ENCODE peak calls at places on chromosomes 11 and 22, in nine cellular contexts. One of them, this sample, is unnamed.

GRCh38 chr11:120040136-120040840 is 97.6 kb downstream of the TRIM29 start:
- DNase-seq in left lung: no peak
- DNase-seq in mammary epithelial cell: no peak
- DNase-seq in osteocyte: peak; percentile 48
- DNase-seq in foreskin fibroblast: no peak
- DNase-seq in A549: no peak
- DNase-seq in PC-3: no peak
- DNase-seq in HFFc6: no peak
- DNase-seq in coronary artery: peak; percentile 53
- DNase-seq in this sample: no peak

GRCh38 chr11:16335236-16335962 is 20.9 kb downstream of the SOX6 start:
- DNase-seq in left lung: no peak
- DNase-seq in PC-3: no peak
- DNase-seq in coronary artery: no peak
- DNase-seq in HFFc6: no peak
- DNase-seq in mammary epithelial cell: no peak
- DNase-seq in osteocyte: no peak
- DNase-seq in foreskin fibroblast: no peak
- DNase-seq in A549: no peak
- DNase-seq in this sample: no peak

GRCh38 chr11:31237819-31238771 is 131.4 kb downstream of the DCDC1 start:
- DNase-seq in mammary epithelial cell: peak; percentile 5
- DNase-seq in coronary artery: no peak
- DNase-seq in PC-3: peak; percentile 20
- DNase-seq in HFFc6: no peak
- DNase-seq in left lung: no peak
- DNase-seq in foreskin fibroblast: no peak
- DNase-seq in osteocyte: no peak
- DNase-seq in A549: no peak
- DNase-seq in this sample: no peak

GRCh38 chr22:24516301-24516737 is 21.2 kb downstream of the UPB1 start:
- DNase-seq in PC-3: peak; percentile 16
- DNase-seq in HFFc6: peak; percentile 87
- DNase-seq in left lung: no peak
- DNase-seq in A549: peak; percentile 21
- DNase-seq in foreskin fibroblast: peak; percentile 71
- DNase-seq in coronary artery: no peak
- DNase-seq in mammary epithelial cell: peak; percentile 63
- DNase-seq in osteocyte: no peak
- DNase-seq in this sample: no peak

GRCh38 chr11:117180661-117181585 is 2.4 kb downstream of the SIDT2 start:
- DNase-seq in A549: peak; percentile 66
- DNase-seq in coronary artery: peak; percentile 79
- DNase-seq in foreskin fibroblast: peak; percentile 59
- DNase-seq in PC-3: peak; percentile 49
- DNase-seq in left lung: peak; percentile 84
- DNase-seq in mammary epithelial cell: peak; percentile 37
- DNase-seq in HFFc6: peak; percentile 77
- DNase-seq in osteocyte: peak; percentile 83
- DNase-seq in this sample: peak; percentile 42

GRCh38 chr11:70611890-70612289 is 213.6 kb downstream of the CTTN start:
- DNase-seq in mammary epithelial cell: no peak
- DNase-seq in PC-3: no peak
- DNase-seq in osteocyte: no peak
- DNase-seq in coronary artery: no peak
- DNase-seq in A549: no peak
- DNase-seq in left lung: no peak
- DNase-seq in foreskin fibroblast: no peak
- DNase-seq in HFFc6: no peak
- DNase-seq in this sample: no peak

GRCh38 chr22:35510481-35510934 is 30.1 kb upstream of the RASD2 start:
- DNase-seq in PC-3: no peak
- DNase-seq in HFFc6: peak; percentile 40
- DNase-seq in mammary epithelial cell: no peak
- DNase-seq in coronary artery: no peak
- DNase-seq in osteocyte: no peak
- DNase-seq in left lung: no peak
- DNase-seq in foreskin fibroblast: no peak
- DNase-seq in A549: no peak
- DNase-seq in this sample: no peak

GRCh38 chr11:20596629-20597129 is 2.7 kb upstream of the SLC6A5 start:
- DNase-seq in A549: no peak
- DNase-seq in osteocyte: no peak
- DNase-seq in foreskin fibroblast: no peak
- DNase-seq in left lung: no peak
- DNase-seq in PC-3: no peak
- DNase-seq in coronary artery: no peak
- DNase-seq in mammary epithelial cell: peak; percentile 50
- DNase-seq in HFFc6: no peak
- DNase-seq in this sample: no peak

GRCh38 chr11:119490253-119491006 is 67.5 kb upstream of the THY1 start:
- DNase-seq in PC-3: no peak
- DNase-seq in A549: no peak
- DNase-seq in coronary artery: no peak
- DNase-seq in mammary epithelial cell: no peak
- DNase-seq in left lung: no peak
- DNase-seq in foreskin fibroblast: no peak
- DNase-seq in osteocyte: no peak
- DNase-seq in HFFc6: no peak
- DNase-seq in this sample: no peak

GRCh38 chr22:47196493-47196849 is 434.0 kb downstream of the TBC1D22A start:
- DNase-seq in coronary artery: no peak
- DNase-seq in mammary epithelial cell: no peak
- DNase-seq in osteocyte: no peak
- DNase-seq in PC-3: no peak
- DNase-seq in A549: no peak
- DNase-seq in HFFc6: no peak
- DNase-seq in foreskin fibroblast: no peak
- DNase-seq in left lung: no peak
- DNase-seq in this sample: no peak

GRCh38 chr22:17562906-17563870 is at the start of gene SLC25A18:
- DNase-seq in coronary artery: no peak
- DNase-seq in left lung: no peak
- DNase-seq in osteocyte: no peak
- DNase-seq in mammary epithelial cell: no peak
- DNase-seq in foreskin fibroblast: no peak
- DNase-seq in PC-3: no peak
- DNase-seq in HFFc6: no peak
- DNase-seq in A549: no peak
- DNase-seq in this sample: no peak

GRCh38 chr11:69437001-69437875 is 44.2 kb upstream of the LINC01488 start:
- DNase-seq in coronary artery: no peak
- DNase-seq in foreskin fibroblast: no peak
- DNase-seq in mammary epithelial cell: peak; percentile 82
- DNase-seq in A549: peak; percentile 71
- DNase-seq in PC-3: peak; percentile 85
- DNase-seq in left lung: peak; percentile 68
- DNase-seq in HFFc6: peak; percentile 16
- DNase-seq in osteocyte: no peak
- DNase-seq in this sample: no peak

GRCh38 chr22:44983878-44984482 is 25.8 kb downstream of the PHF21B start:
- DNase-seq in A549: no peak
- DNase-seq in mammary epithelial cell: no peak
- DNase-seq in left lung: no peak
- DNase-seq in HFFc6: no peak
- DNase-seq in osteocyte: no peak
- DNase-seq in coronary artery: no peak
- DNase-seq in foreskin fibroblast: no peak
- DNase-seq in PC-3: no peak
- DNase-seq in this sample: no peak

GRCh38 chr11:69119170-69119569 is 36.6 kb upstream of the SMIM38 start:
- DNase-seq in foreskin fibroblast: no peak
- DNase-seq in PC-3: peak; percentile 26
- DNase-seq in A549: no peak
- DNase-seq in HFFc6: no peak
- DNase-seq in left lung: no peak
- DNase-seq in coronary artery: no peak
- DNase-seq in osteocyte: no peak
- DNase-seq in mammary epithelial cell: no peak
- DNase-seq in this sample: no peak

GRCh38 chr22:37474447-37475090 is 11.6 kb downstream of the MFNG start:
- DNase-seq in HFFc6: no peak
- DNase-seq in PC-3: no peak
- DNase-seq in foreskin fibroblast: no peak
- DNase-seq in mammary epithelial cell: no peak
- DNase-seq in left lung: no peak
- DNase-seq in osteocyte: no peak
- DNase-seq in A549: no peak
- DNase-seq in coronary artery: no peak
- DNase-seq in this sample: no peak

GRCh38 chr11:32312865-32313403 is 122.4 kb downstream of the WT1 start:
- DNase-seq in osteocyte: no peak
- DNase-seq in mammary epithelial cell: peak; percentile 66
- DNase-seq in left lung: no peak
- DNase-seq in A549: peak; percentile 79
- DNase-seq in HFFc6: peak; percentile 73
- DNase-seq in foreskin fibroblast: peak; percentile 19
- DNase-seq in PC-3: peak; percentile 83
- DNase-seq in coronary artery: no peak
- DNase-seq in this sample: no peak

GRCh38 chr11:6563667-6564066 is 39.7 kb downstream of the RRP8 start:
- DNase-seq in osteocyte: no peak
- DNase-seq in coronary artery: no peak
- DNase-seq in PC-3: no peak
- DNase-seq in foreskin fibroblast: no peak
- DNase-seq in mammary epithelial cell: no peak
- DNase-seq in HFFc6: no peak
- DNase-seq in A549: no peak
- DNase-seq in left lung: no peak
- DNase-seq in this sample: no peak

GRCh38 chr11:36054628-36055027 is 110.8 kb downstream of the LDLRAD3 start:
- DNase-seq in mammary epithelial cell: no peak
- DNase-seq in osteocyte: no peak
- DNase-seq in A549: no peak
- DNase-seq in PC-3: no peak
- DNase-seq in coronary artery: no peak
- DNase-seq in left lung: no peak
- DNase-seq in foreskin fibroblast: no peak
- DNase-seq in HFFc6: no peak
- DNase-seq in this sample: no peak

GRCh38 chr11:36057372-36058045 is 113.6 kb downstream of the LDLRAD3 start:
- DNase-seq in mammary epithelial cell: no peak
- DNase-seq in coronary artery: peak; percentile 79
- DNase-seq in osteocyte: no peak
- DNase-seq in PC-3: no peak
- DNase-seq in left lung: no peak
- DNase-seq in HFFc6: no peak
- DNase-seq in foreskin fibroblast: no peak
- DNase-seq in A549: no peak
- DNase-seq in this sample: no peak

GRCh38 chr11:36055356-36055755 is 111.5 kb downstream of the LDLRAD3 start:
- DNase-seq in left lung: no peak
- DNase-seq in coronary artery: no peak
- DNase-seq in mammary epithelial cell: no peak
- DNase-seq in osteocyte: no peak
- DNase-seq in foreskin fibroblast: no peak
- DNase-seq in PC-3: no peak
- DNase-seq in A549: no peak
- DNase-seq in HFFc6: no peak
- DNase-seq in this sample: no peak

GRCh38 chr11:36053901-36054300 is 110.0 kb downstream of the LDLRAD3 start:
- DNase-seq in A549: no peak
- DNase-seq in foreskin fibroblast: no peak
- DNase-seq in left lung: no peak
- DNase-seq in HFFc6: no peak
- DNase-seq in osteocyte: no peak
- DNase-seq in coronary artery: no peak
- DNase-seq in PC-3: no peak
- DNase-seq in mammary epithelial cell: no peak
- DNase-seq in this sample: no peak

GRCh38 chr11:36056160-36056751 is 112.4 kb downstream of the LDLRAD3 start:
- DNase-seq in osteocyte: no peak
- DNase-seq in mammary epithelial cell: peak; percentile 24
- DNase-seq in left lung: no peak
- DNase-seq in coronary artery: no peak
- DNase-seq in A549: peak; percentile 25
- DNase-seq in foreskin fibroblast: no peak
- DNase-seq in PC-3: peak; percentile 65
- DNase-seq in HFFc6: peak; percentile 16
- DNase-seq in this sample: no peak
- TF ChIP-seq CTCF in osteocyte: peak; percentile 55
- TF ChIP-seq CTCF in mammary epithelial cell: peak; percentile 78
- TF ChIP-seq CTCF in left lung: peak; percentile 27
- TF ChIP-seq CTCF in coronary artery: no peak
- TF ChIP-seq CTCF in A549: peak; percentile 41
- TF ChIP-seq CTCF in foreskin fibroblast: peak; percentile 53
- TF ChIP-seq CTCF in PC-3: peak; percentile 84
- TF ChIP-seq CTCF in HFFc6: peak; percentile 83
- TF ChIP-seq CTCF in this sample: peak; percentile 76

DNA sequence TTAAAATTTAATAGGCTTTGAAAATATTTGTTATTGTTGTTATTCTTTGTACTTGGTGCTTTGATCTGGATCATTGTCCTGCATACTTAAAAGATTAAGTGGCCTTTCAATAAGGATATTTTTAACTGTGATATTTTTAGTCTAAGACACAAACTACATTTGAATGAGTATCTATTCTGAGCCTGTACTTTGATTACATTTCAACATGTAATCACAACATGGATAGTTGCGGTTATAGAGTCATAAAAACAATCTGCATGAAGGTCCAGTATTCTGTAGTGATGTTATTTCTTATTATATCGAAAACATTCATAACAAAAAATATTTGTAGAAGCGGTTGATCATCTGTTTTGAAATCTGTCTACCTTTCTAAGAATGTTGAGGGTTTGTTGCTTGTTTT is 58.6 kb downstream of the HIPK3 start:
- DNase-seq in A549: no peak
- DNase-seq in foreskin fibroblast: peak; percentile 23
- DNase-seq in coronary artery: no peak
- DNase-seq in mammary epithelial cell: no peak
- DNase-seq in HFFc6: no peak
- DNase-seq in osteocyte: no peak
- DNase-seq in PC-3: no peak
- DNase-seq in left lung: no peak
- DNase-seq in this sample: no peak
- TF ChIP-seq CTCF in A549: no peak
- TF ChIP-seq CTCF in foreskin fibroblast: no peak
- TF ChIP-seq CTCF in coronary artery: no peak
- TF ChIP-seq CTCF in mammary epithelial cell: no peak
- TF ChIP-seq CTCF in HFFc6: no peak
- TF ChIP-seq CTCF in osteocyte: no peak
- TF ChIP-seq CTCF in PC-3: no peak
- TF ChIP-seq CTCF in left lung: no peak
- TF ChIP-seq CTCF in this sample: no peak

GRCh38 chr11:58060939-58061672 is 30.4 kb downstream of the OR6Q1 start:
- DNase-seq in mammary epithelial cell: peak; percentile 37
- DNase-seq in PC-3: peak; percentile 18
- DNase-seq in left lung: no peak
- DNase-seq in foreskin fibroblast: no peak
- DNase-seq in A549: no peak
- DNase-seq in HFFc6: peak; percentile 41
- DNase-seq in coronary artery: no peak
- DNase-seq in osteocyte: no peak
- DNase-seq in this sample: no peak
- TF ChIP-seq CTCF in mammary epithelial cell: peak; percentile 27
- TF ChIP-seq CTCF in PC-3: peak; percentile 21
- TF ChIP-seq CTCF in left lung: no peak
- TF ChIP-seq CTCF in foreskin fibroblast: no peak
- TF ChIP-seq CTCF in A549: no peak
- TF ChIP-seq CTCF in HFFc6: peak; percentile 58
- TF ChIP-seq CTCF in coronary artery: no peak
- TF ChIP-seq CTCF in osteocyte: no peak
- TF ChIP-seq CTCF in this sample: peak; percentile 29

GRCh38 chr11:129213261-129213660 is 21.1 kb upstream of the ARHGAP32 start:
- DNase-seq in foreskin fibroblast: no peak
- DNase-seq in PC-3: no peak
- DNase-seq in osteocyte: no peak
- DNase-seq in coronary artery: no peak
- DNase-seq in mammary epithelial cell: no peak
- DNase-seq in left lung: no peak
- DNase-seq in HFFc6: no peak
- DNase-seq in A549: no peak
- DNase-seq in this sample: no peak
- TF ChIP-seq CTCF in foreskin fibroblast: no peak
- TF ChIP-seq CTCF in PC-3: no peak
- TF ChIP-seq CTCF in osteocyte: no peak
- TF ChIP-seq CTCF in coronary artery: no peak
- TF ChIP-seq CTCF in mammary epithelial cell: no peak
- TF ChIP-seq CTCF in left lung: no peak
- TF ChIP-seq CTCF in HFFc6: no peak
- TF ChIP-seq CTCF in A549: no peak
- TF ChIP-seq CTCF in this sample: no peak